ENCODE peak calls at places on chromosomes 2 and 18, in seven cellular contexts. K is colonic mucosa; V is stimulated activated CD8-positive, alpha-beta memory T cell treated with anti-CD3 and anti-CD28 coated beads, Interleukin-15, amount 100 ng/mL, for 4 hours; H is astrocyte of the spinal cord; O is NCI-H82; I is PC-3; P is PC-9. M is an unnamed sample.

GRCh38 chr2:38376346-38376682 is 759 bp downstream of the ATL2 start:
- DNase-seq in K (peak), V (no peak), H (peak), O (peak), I (peak), P (peak), M (peak)

GRCh38 chr2:237968048-237968862 is 1.4 kb downstream of the UBE2F start:
- DNase-seq in K (peak), V (peak), H (peak), O (peak), I (peak), P (no peak), M (peak)

GRCh38 chr2:84711651-84712050 is 169.2 kb downstream of the TRABD2A start:
- DNase-seq in K (no peak), V (no peak), H (no peak), O (no peak), I (no peak), P (no peak), M (no peak)

GRCh38 chr2:168798076-168798887 is 4.2 kb upstream of the NOSTRIN start:
- DNase-seq in K (peak), V (no peak), H (no peak), O (no peak), I (no peak), P (no peak), M (no peak)

GRCh38 chr18:55585586-55586521 is 2.1 kb downstream of the TCF4 start:
- DNase-seq in K (no peak), V (no peak), H (peak), O (peak), I (no peak), P (no peak), M (no peak)

GRCh38 chr2:207937818-207938217 is 87.5 kb downstream of the PLEKHM3 start:
- DNase-seq in K (no peak), V (no peak), H (no peak), O (no peak), I (no peak), P (no peak), M (no peak)

GRCh38 chr2:143934913-143935310 is 585.0 kb downstream of the ZEB2 start:
- DNase-seq in K (no peak), V (no peak), H (no peak), O (no peak), I (no peak), P (no peak), M (no peak)

GRCh38 chr18:75377258-75377657 is 50.2 kb downstream of the SMIM21 start:
- DNase-seq in K (no peak), V (no peak), H (no peak), O (no peak), I (no peak), P (no peak), M (no peak)

GRCh38 chr2:234961784-234962183 is 10.0 kb downstream of the SH3BP4 start:
- DNase-seq in K (no peak), V (no peak), H (no peak), O (no peak), I (no peak), P (no peak), M (no peak)

GRCh38 chr2:236107971-236108625 is 60.1 kb downstream of the GBX2 start:
- DNase-seq in K (no peak), V (no peak), H (no peak), O (no peak), I (no peak), P (no peak), M (no peak)

GRCh38 chr2:197089659-197090058 is 163.2 kb upstream of the PGAP1 start:
- DNase-seq in K (no peak), V (no peak), H (no peak), O (no peak), I (no peak), P (no peak), M (no peak)